ENCODE peak calls at places on chromosome 9, in eight cellular contexts. W, L, P, U, C, F, X and I are unnamed samples.

GRCh38 chr9:78406146-78406545 is 109.2 kb downstream of the PSAT1 start:
- DNase-seq in C (no peak), W (no peak), X (no peak), U (no peak), F (no peak), L (no peak), P (no peak), I (no peak)

GRCh38 chr9:130167927-130168326 is 4.3 kb upstream of the NCS1 start:
- DNase-seq in L (no peak), C (no peak), F (no peak), W (no peak), P (no peak), U (no peak), X (peak), I (no peak)

GRCh38 chr9:121985792-121986494 is 107.2 kb downstream of the TTLL11 start:
- DNase-seq in L (no peak), C (no peak), P (no peak), F (peak), W (no peak), U (peak), X (no peak), I (no peak)

GRCh38 chr9:13186091-13186490 is 93.4 kb downstream of the MPDZ start:
- DNase-seq in P (no peak), C (no peak), F (no peak), U (no peak), L (no peak), X (no peak), W (no peak), I (no peak)

GRCh38 chr9:99894826-99895225 is 11.6 kb upstream of the STX17 start:
- DNase-seq in F (no peak), L (no peak), P (no peak), X (no peak), U (no peak), C (no peak), W (no peak), I (no peak)

GRCh38 chr9:33750839-33751339 is 44.5 kb upstream of the PRSS3 start:
- DNase-seq in C (no peak), F (no peak), L (no peak), U (no peak), X (no peak), P (no peak), W (no peak), I (peak)

GRCh38 chr9:69397384-69398214 is 72.6 kb downstream of the ENTREP1 start:
- DNase-seq in P (no peak), F (no peak), X (no peak), W (no peak), U (peak), C (peak), L (no peak), I (no peak)

GRCh38 chr9:37575921-37576721 is at the start of gene FBXO10:
- DNase-seq in W (peak), X (peak), U (peak), F (peak), P (peak), L (no peak), C (peak), I (peak)

GRCh38 chr9:78015242-78015641 is 16.4 kb downstream of the GNAQ start:
- DNase-seq in P (no peak), U (no peak), C (no peak), X (no peak), F (no peak), W (no peak), L (no peak), I (no peak)

GRCh38 chr9:135516132-135516860 is 4.9 kb upstream of the LCN1 start:
- DNase-seq in L (no peak), U (no peak), W (no peak), P (no peak), C (no peak), X (no peak), F (no peak), I (no peak)

GRCh38 chr9:14309403-14309802 is 4.5 kb downstream of the NFIB start:
- DNase-seq in F (no peak), W (peak), L (no peak), X (no peak), C (peak), U (peak), P (no peak), I (peak)

GRCh38 chr9:108521063-108521462 is 334.7 kb downstream of the ACTL7B start:
- DNase-seq in P (no peak), X (peak), W (no peak), U (peak), L (no peak), C (peak), F (no peak), I (no peak)

GRCh38 chr9:86602715-86603114 is 248.5 kb upstream of the TUT7 start:
- DNase-seq in F (no peak), L (no peak), C (no peak), W (no peak), P (no peak), U (no peak), X (peak), I (no peak)

GRCh38 chr9:134204991-134205578 is 40.7 kb upstream of the RNU6ATAC start:
- DNase-seq in F (no peak), W (no peak), U (peak), C (peak), P (no peak), L (no peak), X (no peak), I (no peak)

GRCh38 chr9:113622600-113623400 is 159.3 kb downstream of the RGS3 start:
- DNase-seq in X (peak), L (peak), F (no peak), P (no peak), C (peak), W (peak), U (peak), I (peak)

GRCh38 chr9:32968101-32969011 is 33.1 kb downstream of the APTX start:
- DNase-seq in P (peak), X (peak), C (peak), U (peak), F (peak), W (peak), L (no peak), I (peak)

GRCh38 chr9:89021154-89021803 is 30.0 kb downstream of the S1PR3 start:
- DNase-seq in U (peak), C (peak), W (peak), P (no peak), L (peak), X (peak), F (peak), I (peak)

DNA sequence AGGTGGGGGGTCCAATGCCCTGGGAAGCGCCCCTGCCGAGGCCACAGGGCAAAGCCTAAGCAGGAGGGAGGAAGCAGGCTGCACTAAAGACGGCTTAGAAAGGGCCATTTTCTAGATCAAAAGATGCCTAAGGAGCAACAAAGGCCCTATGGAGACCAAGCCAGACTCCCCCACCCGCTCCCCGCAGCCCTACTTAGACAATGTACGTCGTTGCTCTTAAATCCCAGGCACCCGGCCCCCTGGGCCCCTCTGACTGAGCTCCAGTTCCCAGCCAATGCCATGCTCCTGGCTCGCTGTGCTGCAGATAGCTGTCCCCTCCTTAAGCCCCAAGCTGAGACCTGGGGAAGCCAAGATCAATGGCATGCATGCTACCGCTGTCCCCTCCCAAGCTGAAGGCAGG is 10.3 kb downstream of the IPPK start:
- DNase-seq in W (no peak), C (no peak), U (no peak), X (no peak), F (no peak), P (peak), L (no peak), I (no peak)
- TF ChIP-seq CTCF in W (no peak), C (no peak), U (no peak), X (no peak), F (no peak), P (no peak), L (no peak), I (no peak)

GRCh38 chr9:123851851-123852250 is 78.1 kb downstream of the DENND1A start:
- DNase-seq in U (no peak), F (no peak), L (no peak), W (no peak), P (no peak), C (no peak), X (no peak), I (no peak)
- TF ChIP-seq CTCF in U (no peak), F (no peak), L (no peak), W (no peak), P (no peak), C (no peak), X (no peak), I (no peak)

DNA sequence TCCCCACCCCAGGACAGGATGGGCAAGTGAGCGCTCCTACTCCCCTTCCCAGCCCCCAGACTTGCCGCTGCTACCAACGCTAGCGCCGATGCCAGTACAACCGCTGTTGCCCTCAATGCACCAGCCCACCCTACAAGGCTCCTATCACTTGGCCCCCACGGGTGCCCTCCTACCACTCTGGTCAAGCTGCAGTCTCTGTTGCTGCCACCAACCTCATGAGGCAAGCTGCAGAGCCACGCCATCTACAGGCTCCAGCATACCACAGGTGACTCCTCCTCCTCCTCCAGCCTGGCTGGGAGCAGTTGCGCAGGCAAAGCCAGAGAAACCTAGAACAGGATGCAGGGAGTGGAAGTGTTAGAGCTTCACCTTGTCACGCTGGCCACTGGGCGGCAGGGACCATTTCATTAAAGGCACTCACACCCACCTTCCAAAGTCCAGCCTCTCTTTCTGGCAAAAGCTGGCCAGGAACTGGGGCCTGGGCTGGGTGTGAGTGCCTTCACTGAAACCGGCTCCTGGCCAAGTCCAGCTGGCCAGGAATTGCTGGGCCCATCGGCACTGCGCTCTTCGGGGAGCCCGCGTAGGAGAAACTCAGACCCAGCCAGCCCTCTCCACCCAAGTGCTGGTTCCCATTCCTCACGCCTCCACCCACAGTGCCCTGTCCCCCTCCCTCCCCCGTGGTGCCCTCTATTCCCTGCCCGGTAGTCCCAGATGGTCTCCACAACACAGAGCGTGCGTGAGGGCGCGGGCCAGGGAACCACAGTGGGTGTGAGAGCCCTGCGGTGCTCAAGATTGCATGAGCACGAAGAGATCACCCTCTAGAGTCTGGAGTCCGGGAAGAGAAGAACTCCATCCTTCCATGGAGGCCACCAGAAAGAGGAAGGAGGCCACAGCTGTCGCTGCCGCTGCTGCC is 1.6 kb upstream of the PCAT7 start:
- DNase-seq in F (no peak), L (no peak), X (no peak), P (no peak), U (no peak), C (no peak), W (peak), I (peak)
- TF ChIP-seq CTCF in F (no peak), L (peak), X (no peak), P (no peak), U (no peak), C (no peak), W (no peak), I (no peak)

GRCh38 chr9:95572370-95573151 is 55.8 kb upstream of the PTCH1 start:
- DNase-seq in F (no peak), X (no peak), L (no peak), C (peak), U (no peak), P (no peak), W (no peak), I (no peak)

GRCh38 chr9:95575796-95576195 is 59.0 kb upstream of the PTCH1 start:
- DNase-seq in U (no peak), X (no peak), C (no peak), P (no peak), W (no peak), F (no peak), L (no peak), I (no peak)

GRCh38 chr9:95573463-95573862 is 56.7 kb upstream of the PTCH1 start:
- DNase-seq in P (no peak), W (no peak), C (no peak), L (no peak), U (no peak), F (no peak), X (no peak), I (no peak)

GRCh38 chr9:95574866-95575553 is 58.2 kb upstream of the PTCH1 start:
- DNase-seq in X (no peak), W (no peak), U (no peak), L (no peak), C (no peak), P (no peak), F (no peak), I (no peak)

DNA sequence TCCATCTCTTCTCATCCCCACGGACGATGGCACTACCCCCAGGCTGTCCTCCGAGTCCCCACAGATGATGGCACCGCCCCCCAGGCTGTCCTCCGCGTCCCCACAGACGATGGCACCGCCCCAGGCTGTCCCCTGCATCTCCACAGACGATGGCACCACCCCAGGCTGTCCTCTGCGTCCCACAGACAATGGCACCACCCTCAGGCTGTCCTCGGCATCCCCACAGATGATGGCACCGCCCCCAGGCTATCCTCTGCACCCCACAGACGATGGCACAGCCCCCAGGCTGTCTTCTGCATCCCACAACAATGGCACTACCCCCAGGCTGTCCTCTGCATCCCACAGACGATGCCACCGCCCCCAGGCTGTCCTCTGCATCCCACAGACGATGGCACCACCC is 57.4 kb upstream of the PTCH1 start:
- DNase-seq in F (no peak), P (no peak), X (no peak), W (no peak), C (no peak), L (no peak), U (no peak), I (no peak)
- TF ChIP-seq CTCF in F (no peak), P (no peak), X (no peak), W (no peak), C (no peak), L (no peak), U (no peak), I (no peak)

DNA sequence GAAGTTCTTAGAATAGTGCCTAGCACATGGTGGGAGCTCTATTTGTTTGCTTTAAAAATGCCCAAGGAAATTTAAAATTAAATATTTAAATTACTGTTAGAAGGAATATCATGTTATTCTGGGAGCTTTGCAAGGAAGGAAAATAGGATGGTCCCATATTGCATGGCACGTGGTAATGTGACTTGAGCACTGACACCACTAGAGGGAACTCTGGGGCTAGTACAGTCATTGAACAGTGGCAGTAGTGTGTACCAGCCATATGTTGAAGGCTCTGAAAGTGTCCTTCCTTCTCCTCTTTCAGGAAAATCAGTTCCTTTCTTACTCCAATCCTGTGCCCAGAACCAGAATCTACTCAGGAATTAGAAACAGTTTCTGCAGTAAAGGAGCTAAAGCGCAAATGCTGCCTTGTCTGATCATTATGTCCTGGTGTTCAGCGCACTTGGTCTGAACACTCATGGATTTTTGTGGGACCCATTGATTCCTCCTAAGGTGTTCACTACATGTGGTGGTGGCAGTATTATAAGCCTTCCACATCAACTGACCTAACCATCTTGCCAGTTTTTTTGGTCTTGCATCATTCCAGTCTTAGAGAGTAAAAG is 54.1 kb downstream of the GDA start:
- DNase-seq in C (peak), F (no peak), P (peak), L (no peak), W (peak), U (peak), X (peak), I (peak)
- TF ChIP-seq CTCF in C (peak), F (no peak), P (peak), L (peak), W (peak), U (peak), X (peak), I (peak)

GRCh38 chr9:97954550-97954989 is 16.6 kb upstream of the HEMGN start:
- DNase-seq in U (peak), P (peak), W (peak), F (no peak), C (peak), X (peak), L (peak), I (peak)
- TF ChIP-seq CTCF in U (peak), P (peak), W (peak), F (peak), C (peak), X (peak), L (peak), I (peak)